ENCODE peak calls at places on chromosomes 11 and 22, in five cellular contexts. V is epithelial cell of esophagus; K is iPS-NIHi11; Y is COR-L47; T is activated CD8-positive, alpha-beta memory T cell treated with anti-CD3 and anti-CD28 coated beads, Interleukin-2, amount 10 ng/mL, durations not matched to agents 7 days and 5 days. H is an unnamed sample.

GRCh38 chr22:47808236-47808845 is 1045.9 kb downstream of the TBC1D22A start:
- DNase-seq in Y (no peak), K (no peak), T (peak; percentile 5), V (no peak), H (no peak)

GRCh38 chr11:67354314-67355022 is 1.1 kb upstream of the POLD4 start:
- DNase-seq in T (no peak), V (peak; percentile 87), K (no peak), Y (no peak), H (no peak)

GRCh38 chr11:68002575-68002942 is 1.3 kb downstream of the UNC93B1 start:
- DNase-seq in Y (no peak), V (no peak), K (peak; percentile 1), T (no peak), H (no peak)

GRCh38 chr11:6925636-6926207 is 504 bp upstream of the ZNF215 start:
- DNase-seq in Y (no peak), K (peak; percentile 31), V (peak; percentile 49), T (no peak), H (no peak)

GRCh38 chr11:124768914-124769313 is 6.8 kb upstream of the ESAM start:
- DNase-seq in Y (no peak), T (no peak), V (no peak), K (no peak), H (no peak)

GRCh38 chr22:22463855-22464540 is 44.5 kb downstream of the ZNF280B start:
- DNase-seq in Y (peak; percentile 39), V (peak; percentile 69), T (peak; percentile 66), K (peak; percentile 77), H (peak; percentile 17)

GRCh38 chr22:34490911-34491310 is 570.6 kb upstream of the LARGE1 start:
- DNase-seq in K (no peak), V (no peak), Y (no peak), T (no peak), H (no peak)

GRCh38 chr11:126575849-126576248 is 220.4 kb downstream of the ST3GAL4 start:
- DNase-seq in K (no peak), V (no peak), Y (no peak), T (no peak), H (no peak)

GRCh38 chr11:130487390-130488186 is 39.1 kb downstream of the ADAMTS15 start:
- DNase-seq in V (no peak), K (no peak), T (no peak), Y (no peak), H (no peak)

GRCh38 chr11:16242806-16243205 is 113.5 kb downstream of the SOX6 start:
- DNase-seq in K (no peak), V (no peak), Y (no peak), T (no peak), H (no peak)